ENCODE peak calls at places on chromosomes 11 and 22, in seven cellular contexts. V is body of pancreas, U is HepG2, A is A549, O is upper lobe of left lung, C is heart left ventricle, Z is HCT116. D is an unnamed sample.

GRCh38 chr11:112175596-112175947 is 260 bp downstream of the BCO2 start:
- ATAC-seq in Z (peak; percentile 58), V (peak; percentile 19), U (no peak), A (peak; percentile 69), C (peak; percentile 60), O (no peak), D (peak; percentile 26)

GRCh38 chr22:39431821-39432251 is 25.0 kb upstream of the MGAT3 start:
- ATAC-seq in C (peak; percentile 60), U (no peak), O (no peak), V (no peak), A (no peak), Z (no peak), D (peak; percentile 64)

GRCh38 chr11:119365071-119365591 is 16.4 kb downstream of the USP2 start:
- ATAC-seq in O (no peak), U (no peak), Z (no peak), C (no peak), V (no peak), A (no peak), D (no peak)

GRCh38 chr11:44754876-44755552 is 28.3 kb downstream of the TSPAN18 start:
- ATAC-seq in O (peak; percentile 54), A (no peak), U (no peak), C (no peak), Z (no peak), V (no peak), D (no peak)

GRCh38 chr11:109302591-109303334 is 119.2 kb upstream of the C11orf87 start:
- ATAC-seq in O (no peak), V (no peak), Z (no peak), U (no peak), C (no peak), A (no peak), D (no peak)

GRCh38 chr11:10139656-10140055 is 154.4 kb downstream of the SBF2 start:
- ATAC-seq in A (peak; percentile 51), C (no peak), U (no peak), V (peak; percentile 35), O (no peak), Z (peak; percentile 40), D (no peak)

GRCh38 chr22:38859581-38860290 is 12.3 kb downstream of the CBX6 start:
- ATAC-seq in O (no peak), C (no peak), A (peak; percentile 23), U (peak; percentile 67), Z (peak; percentile 16), V (no peak), D (no peak)

GRCh38 chr11:386483-386882 is 7.5 kb upstream of the PKP3 start:
- ATAC-seq in C (no peak), O (no peak), Z (no peak), A (no peak), U (no peak), V (no peak), D (no peak)

GRCh38 chr11:73217131-73217809 is 811 bp upstream of the P2RY2 start:
- ATAC-seq in V (peak; percentile 10), Z (no peak), A (peak; percentile 4), O (no peak), C (no peak), U (peak; percentile 33), D (peak; percentile 4)

GRCh38 chr11:77113382-77114088 is 10.9 kb downstream of the OMP start:
- ATAC-seq in C (no peak), V (peak; percentile 30), Z (peak; percentile 61), O (no peak), U (peak; percentile 63), A (peak; percentile 73), D (peak; percentile 13)

GRCh38 chr11:18754308-18754707 is 28.3 kb upstream of the IGSF22 start:
- ATAC-seq in V (no peak), Z (no peak), O (no peak), U (no peak), A (peak; percentile 48), C (no peak), D (no peak)

GRCh38 chr11:115682901-115683300 is 178.7 kb upstream of the CADM1 start:
- ATAC-seq in O (no peak), U (no peak), A (no peak), C (no peak), Z (no peak), V (no peak), D (no peak)

GRCh38 chr11:65236194-65237059 is 25.3 kb upstream of the POLA2 start:
- ATAC-seq in A (peak; percentile 21), O (peak; percentile 61), Z (no peak), V (no peak), C (no peak), U (peak; percentile 52), D (no peak)

GRCh38 chr22:31789803-31790202 is 36.0 kb downstream of the DEPDC5 start:
- ATAC-seq in A (no peak), O (no peak), V (no peak), U (no peak), C (peak; percentile 78), Z (no peak), D (no peak)
- H3K27ac ChIP-seq in A (no peak overlapping the region), O (no peak overlapping the region), V (no peak overlapping the region), U (no peak overlapping the region), C (no peak overlapping the region), Z (no peak overlapping the region), D (no peak overlapping the region)

DNA sequence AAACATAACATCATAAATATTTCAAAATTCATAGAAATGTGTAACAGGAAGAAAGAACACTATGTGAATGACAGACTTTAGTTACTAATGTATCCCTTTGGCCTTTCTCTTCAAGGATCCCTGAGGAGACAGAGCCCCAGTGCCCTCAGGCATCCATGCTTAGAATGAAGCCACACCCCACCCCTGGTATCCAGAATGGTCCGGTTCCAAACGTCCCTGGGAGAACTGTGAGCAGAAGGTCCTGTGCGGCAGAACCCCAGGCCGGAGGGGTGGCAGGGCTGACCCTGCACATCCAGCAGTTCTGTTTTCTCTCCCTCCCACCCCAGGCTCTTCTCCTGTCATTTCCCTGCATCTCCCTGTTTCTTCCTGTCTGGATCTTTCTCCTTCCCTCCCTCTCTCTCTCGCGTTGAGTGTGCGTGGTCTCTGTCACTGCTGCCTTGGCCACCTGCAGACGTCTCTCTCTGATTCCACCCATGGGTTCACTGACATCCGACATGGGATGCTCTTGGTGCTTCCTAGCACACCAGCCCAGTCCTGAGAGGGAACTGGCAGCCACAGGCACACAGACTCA is 5.6 kb downstream of the RFPL1 start:
- ATAC-seq in Z (no peak), C (no peak), O (no peak), U (no peak), V (no peak), A (no peak), D (no peak)
- TF ChIP-seq POLR2A in Z (no peak), C (no peak), O (no peak), U (no peak), V (no peak), A (no peak), D (no peak)

GRCh38 chr11:27203077-27203476 is 159.9 kb downstream of the CCDC34 start:
- ATAC-seq in V (no peak), A (no peak), O (no peak), C (no peak), Z (no peak), U (peak; percentile 23), D (no peak)
- H3K27ac ChIP-seq in V (no peak overlapping the region), A (peak overlapping the region; percentile 80), O (no peak overlapping the region), C (no peak overlapping the region), Z (no peak overlapping the region), U (no peak overlapping the region), D (no peak overlapping the region)

GRCh38 chr11:67120881-67121710 is 2.0 kb downstream of the KDM2A start:
- ATAC-seq in V (no peak), O (no peak), C (no peak), Z (no peak), A (no peak), U (no peak), D (no peak)

GRCh38 chr11:67118059-67118766 is 850 bp upstream of the KDM2A start:
- ATAC-seq in V (peak; percentile 10), U (peak; percentile 31), A (peak; percentile 51), Z (peak; percentile 2), C (no peak), O (peak; percentile 20), D (no peak)

GRCh38 chr11:67120456-67120855 is 1.4 kb downstream of the KDM2A start:
- ATAC-seq in U (no peak), C (no peak), V (no peak), O (no peak), Z (no peak), A (no peak), D (no peak)

GRCh38 chr11:67118801-67119576 is at the start of gene KDM2A:
- ATAC-seq in Z (peak; percentile 89), V (peak; percentile 91), O (peak; percentile 97), C (peak; percentile 95), U (peak; percentile 83), A (peak; percentile 85), D (peak; percentile 94)

GRCh38 chr11:67119577-67120391 is 721 bp downstream of the KDM2A start:
- ATAC-seq in V (peak; percentile 18), A (peak; percentile 34), C (no peak), O (no peak), Z (peak; percentile 50), U (peak; percentile 56), D (peak; percentile 16)
- TF ChIP-seq POLR2A in V (no peak), A (no peak), C (no peak), O (no peak), Z (no peak), U (no peak), D (no peak)

GRCh38 chr11:14190992-14191773 is 167.8 kb downstream of the RRAS2 start:
- ATAC-seq in Z (peak; percentile 80), O (peak; percentile 70), V (no peak), C (peak; percentile 57), U (no peak), A (peak; percentile 45), D (peak; percentile 59)
- H3K27ac ChIP-seq in Z (no peak overlapping the region), O (peak overlapping the region; percentile 84), V (no peak overlapping the region), C (peak overlapping the region; percentile 52), U (no peak overlapping the region), A (no peak overlapping the region), D (peak overlapping the region; percentile 33)

DNA sequence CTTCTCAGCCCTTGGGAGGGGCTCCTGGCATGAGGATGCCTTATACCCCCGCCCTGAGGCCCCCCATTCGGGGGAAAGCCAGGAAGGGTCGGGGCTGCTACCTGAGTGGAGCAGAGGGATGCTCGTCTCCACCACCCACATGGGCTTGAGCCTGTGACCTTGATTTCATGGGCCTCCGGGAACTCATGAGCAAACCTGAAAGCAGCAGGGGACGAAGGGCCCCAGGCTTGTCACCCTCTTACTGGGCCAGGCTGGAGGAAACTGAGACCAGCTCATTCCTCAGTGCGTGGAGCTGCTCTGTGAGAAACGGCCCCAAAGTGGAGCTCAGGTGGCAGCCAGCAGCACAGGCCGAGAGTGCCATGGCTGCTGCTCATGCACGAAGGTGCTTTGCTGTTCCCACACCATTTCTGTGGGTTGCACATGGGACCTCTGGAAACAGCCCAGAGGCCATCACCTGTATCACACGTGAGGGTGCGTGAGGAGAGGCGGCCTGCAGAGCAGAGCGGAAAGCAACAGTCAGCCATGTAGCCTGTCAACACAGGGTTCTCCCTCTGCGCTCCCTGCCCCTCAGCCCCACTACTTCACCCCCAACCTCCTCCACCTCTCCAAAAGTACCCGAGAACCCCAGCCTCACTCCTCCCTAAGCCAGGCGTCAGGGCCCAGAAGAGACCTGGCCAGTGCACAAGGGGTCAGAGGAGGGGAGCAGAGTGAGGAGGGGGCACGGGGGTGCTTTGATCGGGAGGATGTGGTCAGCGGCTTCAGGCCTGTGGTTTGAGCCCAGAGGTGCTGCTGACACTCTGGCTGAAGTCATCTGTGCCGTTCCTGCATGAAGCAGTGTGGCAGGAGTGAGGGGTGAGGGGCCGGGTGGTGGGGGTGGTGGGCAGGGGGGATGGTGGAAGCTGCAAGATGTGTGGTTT is 14.2 kb upstream of the IL2RB start:
- ATAC-seq in U (no peak), Z (no peak), O (no peak), V (no peak), A (no peak), C (no peak), D (no peak)
- TF ChIP-seq POLR2A in U (no peak), Z (no peak), O (no peak), V (no peak), A (no peak), C (no peak), D (no peak)

GRCh38 chr11:121870202-121871045 is 245.6 kb downstream of the BLID start:
- ATAC-seq in C (peak; percentile 41), O (no peak), U (no peak), A (no peak), V (no peak), Z (peak; percentile 49), D (peak; percentile 90)
- H3K27ac ChIP-seq in C (peak overlapping the region; percentile 57), O (peak overlapping the region; percentile 46), U (no peak overlapping the region), A (no peak overlapping the region), V (no peak overlapping the region), Z (no peak overlapping the region), D (peak overlapping the region; percentile 84)